ENCODE peak calls at places on chromosomes 6 and 20, in six cellular contexts. V, M, B, G, U and N are unnamed samples.

GRCh38 chr6:119067091-119067490 is 11.4 kb downstream of the FAM184A start:
- DNase-seq in B (no peak), U (no peak), M (no peak), G (no peak), V (no peak), N (no peak)

GRCh38 chr6:128118401-128118800 is 217.5 kb upstream of the THEMIS start:
- DNase-seq in B (peak; percentile 42), G (no peak), V (peak; percentile 66), U (no peak), M (no peak), N (peak; percentile 48)

GRCh38 chr20:5550738-5551529 is 199.3 kb upstream of the SHLD1 start:
- DNase-seq in U (no peak), M (no peak), G (no peak), V (no peak), B (no peak), N (no peak)

GRCh38 chr6:133408543-133408942 is 167.4 kb downstream of the EYA4 start:
- DNase-seq in V (peak; percentile 6), M (no peak), B (no peak), U (peak; percentile 44), G (no peak), N (no peak)

GRCh38 chr6:155530219-155530834 is 74.7 kb upstream of the NOX3 start:
- DNase-seq in M (peak; percentile 72), V (peak; percentile 74), B (peak; percentile 72), G (no peak), U (peak; percentile 41), N (peak; percentile 51)

GRCh38 chr6:32432050-32432450 is 7.6 kb upstream of the HLA-DRA start:
- DNase-seq in B (peak; percentile 62), V (peak; percentile 53), U (peak; percentile 49), G (no peak), M (peak; percentile 38), N (peak; percentile 25)

GRCh38 chr6:101761124-101761601 is 367.7 kb downstream of the GRIK2 start:
- DNase-seq in G (no peak), M (no peak), V (peak; percentile 94), U (peak; percentile 89), B (peak; percentile 97), N (peak; percentile 81)

GRCh38 chr6:123022980-123023379 is 26.9 kb downstream of the CLVS2 start:
- DNase-seq in M (no peak), B (peak; percentile 2), G (no peak), U (peak; percentile 35), V (peak; percentile 28), N (no peak)

GRCh38 chr20:41905186-41905585 is 287.0 kb upstream of the CHD6 start:
- DNase-seq in M (no peak), B (no peak), G (no peak), V (no peak), U (no peak), N (no peak)

GRCh38 chr6:83509416-83509815 is 2.9 kb upstream of the PRSS35 start:
- DNase-seq in B (peak; percentile 50), V (no peak), M (no peak), G (no peak), U (no peak), N (peak; percentile 52)

GRCh38 chr6:83514877-83515466 is 2.6 kb downstream of the PRSS35 start:
- DNase-seq in U (peak; percentile 72), G (no peak), B (peak; percentile 84), M (peak; percentile 78), V (peak; percentile 76), N (peak; percentile 60)

GRCh38 chr6:83517500-83517899 is 5.2 kb downstream of the PRSS35 start:
- DNase-seq in G (no peak), U (peak; percentile 20), M (peak; percentile 36), V (no peak), B (no peak), N (no peak)

DNA sequence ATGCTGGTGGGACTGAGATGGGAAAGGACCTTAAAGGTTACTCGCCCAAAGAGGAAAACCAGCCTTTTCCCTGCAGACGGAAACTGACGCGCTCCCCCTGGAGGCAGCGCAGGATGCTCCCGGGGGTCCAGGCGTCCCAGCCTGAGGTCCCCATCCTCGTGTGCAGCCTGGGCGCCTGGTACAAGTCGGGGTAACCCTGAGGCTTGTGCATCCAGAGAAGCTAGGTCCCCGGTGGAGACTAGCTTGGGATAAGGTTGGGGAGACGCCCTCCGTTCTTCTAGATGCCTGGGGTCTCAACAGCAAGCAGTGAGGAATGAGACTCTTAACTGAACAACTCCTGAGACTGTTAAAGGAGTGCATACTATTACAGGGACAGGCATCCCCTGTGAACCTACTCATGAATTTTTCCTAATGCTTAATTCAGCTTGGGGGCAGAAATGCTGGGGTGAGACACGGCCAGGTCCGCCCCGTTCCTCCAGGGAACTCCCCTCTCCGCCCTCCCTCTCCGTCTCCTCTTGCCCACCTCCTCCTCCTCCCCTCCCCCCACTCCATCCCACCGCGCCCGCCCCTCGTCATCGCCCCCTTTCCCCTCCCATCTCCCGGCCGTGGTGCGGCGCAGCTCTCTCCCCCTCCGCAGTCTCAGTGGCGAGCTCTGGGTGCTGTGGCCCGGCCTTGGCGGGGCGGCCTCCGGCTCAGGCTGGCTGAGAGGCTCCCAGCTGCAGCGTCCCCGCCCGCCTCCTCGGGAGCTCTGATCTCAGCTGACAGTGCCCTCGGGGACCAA is at the start of gene PRSS35:
- DNase-seq in V (peak; percentile 41), B (peak; percentile 40), M (peak; percentile 89), U (peak; percentile 28), G (peak; percentile 17), N (peak; percentile 16)
- TF ChIP-seq CTCF in V (peak; percentile 75), B (peak; percentile 77), M (peak; percentile 93), U (peak; percentile 91), G (no peak), N (peak; percentile 87)

DNA sequence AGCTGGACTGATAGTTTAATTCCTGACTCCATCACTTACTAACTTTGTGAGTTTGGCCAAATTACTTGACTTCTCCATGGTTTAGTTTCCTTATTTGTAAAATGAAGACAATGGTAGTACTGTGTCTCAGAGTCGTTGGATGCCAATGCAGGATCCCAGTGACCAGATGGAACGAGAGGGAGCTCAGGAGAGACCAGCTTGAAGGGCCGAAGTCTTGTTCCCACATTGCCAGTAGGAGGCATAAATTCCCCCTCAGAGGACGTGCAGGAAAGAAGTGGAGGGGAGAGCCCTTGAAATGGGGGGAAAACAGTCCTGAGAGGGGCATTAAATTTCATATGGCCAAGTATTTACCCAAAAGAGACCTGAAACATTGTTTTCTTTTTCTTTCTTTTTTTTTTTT is 2.1 kb upstream of the MUC22 start:
- DNase-seq in M (no peak), G (no peak), V (no peak), B (no peak), U (no peak), N (no peak)
- TF ChIP-seq CTCF in M (no peak), G (no peak), V (peak; percentile 0), B (no peak), U (no peak), N (no peak)

DNA sequence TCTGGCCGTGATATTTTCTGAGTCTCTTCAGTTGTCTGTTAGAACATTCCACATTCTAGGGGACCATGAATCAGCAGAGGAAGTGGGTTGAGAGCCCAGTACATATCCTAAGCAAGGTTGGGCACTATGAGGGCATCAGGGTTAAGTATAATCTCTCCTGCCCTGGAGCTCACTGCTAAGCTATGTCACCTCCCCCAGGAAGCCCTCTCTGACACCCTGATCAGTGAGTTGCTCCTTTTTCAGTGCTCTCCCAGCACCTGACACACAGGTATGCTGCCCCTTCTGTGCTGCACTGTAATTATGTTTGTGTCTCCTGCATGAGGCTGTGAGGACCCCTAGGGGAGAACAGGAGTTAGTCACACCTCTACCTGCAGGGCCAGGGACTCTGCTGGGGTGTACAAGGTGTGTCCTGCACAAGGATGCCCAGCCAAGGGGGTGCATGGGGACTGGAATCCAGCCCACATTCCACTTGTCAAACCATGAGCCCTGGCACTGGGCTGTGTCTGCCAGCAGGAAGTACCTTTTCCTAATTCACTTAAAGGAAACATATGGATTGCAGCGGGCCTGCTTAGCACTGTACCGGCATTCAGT is 3.9 kb downstream of the RAB44 start:
- DNase-seq in G (no peak), B (no peak), V (no peak), M (no peak), U (peak; percentile 52), N (peak; percentile 50)
- TF ChIP-seq CTCF in G (no peak), B (peak; percentile 12), V (no peak), M (no peak), U (peak; percentile 35), N (no peak)

DNA sequence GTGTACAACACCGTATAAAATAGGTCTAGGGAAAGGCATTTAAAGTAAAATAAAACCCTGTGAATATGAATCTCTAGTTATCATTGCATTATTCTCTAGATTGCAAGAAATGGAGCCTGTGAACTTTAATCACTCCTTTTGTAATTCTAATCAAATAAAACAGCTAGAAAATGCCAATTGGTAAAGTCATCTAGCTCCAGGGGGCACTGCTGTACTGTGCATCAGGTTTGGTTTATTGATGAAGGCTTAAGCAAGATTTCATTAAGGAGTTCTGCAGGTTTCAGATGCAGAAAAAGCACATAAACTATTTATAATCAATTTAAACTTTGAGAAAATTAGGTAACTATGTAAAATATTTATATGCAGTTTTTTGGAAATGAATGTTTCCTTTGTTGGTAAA is 645.0 kb downstream of the PHF3 start:
- DNase-seq in U (peak; percentile 27), M (peak; percentile 36), V (peak; percentile 55), B (peak; percentile 32), G (no peak), N (no peak)
- TF ChIP-seq CTCF in U (no peak), M (peak; percentile 53), V (peak; percentile 55), B (peak; percentile 23), G (no peak), N (no peak)

GRCh38 chr6:88895911-88896310 is 67.5 kb downstream of the RNGTT start:
- DNase-seq in V (no peak), M (no peak), G (no peak), B (no peak), U (no peak), N (no peak)

GRCh38 chr6:88899569-88900316 is 63.7 kb downstream of the RNGTT start:
- DNase-seq in M (peak; percentile 20), G (no peak), U (peak; percentile 10), V (no peak), B (no peak), N (no peak)
- TF ChIP-seq CTCF in M (peak; percentile 48), G (no peak), U (peak; percentile 18), V (no peak), B (no peak), N (peak; percentile 44)